ENCODE peak calls at places on chromosome 3, in nine cellular contexts. One of them, this sample, is unnamed.

GRCh38 chr3:123739754-123740153 is 144.4 kb downstream of the MYLK start:
- DNase-seq in transverse colon: peak; percentile 42
- DNase-seq in body of pancreas: no peak
- DNase-seq in left ventricle myocardium inferior: no peak
- DNase-seq in H9: no peak
- DNase-seq in uterus: no peak
- DNase-seq in lung: no peak
- DNase-seq in ovary: no peak
- DNase-seq in PC-9: no peak
- DNase-seq in this sample: no peak

GRCh38 chr3:150237490-150237889 is 170.6 kb upstream of the TSC22D2 start:
- DNase-seq in transverse colon: no peak
- DNase-seq in body of pancreas: no peak
- DNase-seq in left ventricle myocardium inferior: no peak
- DNase-seq in H9: no peak
- DNase-seq in uterus: peak; percentile 71
- DNase-seq in lung: no peak
- DNase-seq in ovary: no peak
- DNase-seq in PC-9: peak; percentile 85
- DNase-seq in this sample: no peak

GRCh38 chr3:188914556-188914955 is 257.2 kb upstream of the TPRG1 start:
- DNase-seq in transverse colon: no peak
- DNase-seq in body of pancreas: no peak
- DNase-seq in left ventricle myocardium inferior: no peak
- DNase-seq in H9: no peak
- DNase-seq in uterus: no peak
- DNase-seq in lung: no peak
- DNase-seq in ovary: no peak
- DNase-seq in PC-9: no peak
- DNase-seq in this sample: no peak

GRCh38 chr3:13348671-13349396 is 71.3 kb downstream of the NUP210 start:
- DNase-seq in transverse colon: no peak
- DNase-seq in body of pancreas: no peak
- DNase-seq in left ventricle myocardium inferior: no peak
- DNase-seq in H9: peak; percentile 67
- DNase-seq in uterus: no peak
- DNase-seq in lung: no peak
- DNase-seq in ovary: no peak
- DNase-seq in PC-9: no peak
- DNase-seq in this sample: no peak

GRCh38 chr3:127606981-127607595 is 8.9 kb downstream of the MCM2 start:
- DNase-seq in transverse colon: no peak
- DNase-seq in body of pancreas: no peak
- DNase-seq in left ventricle myocardium inferior: no peak
- DNase-seq in H9: no peak
- DNase-seq in uterus: no peak
- DNase-seq in lung: no peak
- DNase-seq in ovary: no peak
- DNase-seq in PC-9: no peak
- DNase-seq in this sample: no peak

GRCh38 chr3:141876891-141877561 is 583 bp downstream of the ATP1B3 start:
- DNase-seq in transverse colon: peak; percentile 65
- DNase-seq in body of pancreas: peak; percentile 38
- DNase-seq in left ventricle myocardium inferior: peak; percentile 39
- DNase-seq in H9: peak; percentile 29
- DNase-seq in uterus: peak; percentile 59
- DNase-seq in lung: peak; percentile 70
- DNase-seq in ovary: peak; percentile 62
- DNase-seq in PC-9: no peak
- DNase-seq in this sample: peak; percentile 54

GRCh38 chr3:112074616-112075497 is 11.3 kb upstream of the C3orf52 start:
- DNase-seq in transverse colon: peak; percentile 60
- DNase-seq in body of pancreas: peak; percentile 68
- DNase-seq in left ventricle myocardium inferior: no peak
- DNase-seq in H9: peak; percentile 44
- DNase-seq in uterus: no peak
- DNase-seq in lung: peak; percentile 64
- DNase-seq in ovary: no peak
- DNase-seq in PC-9: peak; percentile 100
- DNase-seq in this sample: no peak

GRCh38 chr3:141863497-141863896 is 12.9 kb upstream of the ATP1B3 start:
- DNase-seq in transverse colon: no peak
- DNase-seq in body of pancreas: no peak
- DNase-seq in left ventricle myocardium inferior: no peak
- DNase-seq in H9: no peak
- DNase-seq in uterus: no peak
- DNase-seq in lung: no peak
- DNase-seq in ovary: no peak
- DNase-seq in PC-9: no peak
- DNase-seq in this sample: no peak

GRCh38 chr3:144362126-144362525 is 390.5 kb downstream of the DIPK2A start:
- DNase-seq in transverse colon: no peak
- DNase-seq in body of pancreas: no peak
- DNase-seq in left ventricle myocardium inferior: no peak
- DNase-seq in H9: no peak
- DNase-seq in uterus: no peak
- DNase-seq in lung: no peak
- DNase-seq in ovary: no peak
- DNase-seq in PC-9: peak; percentile 81
- DNase-seq in this sample: no peak

GRCh38 chr3:107143206-107143605 is 234.0 kb upstream of the CCDC54 start:
- DNase-seq in transverse colon: no peak
- DNase-seq in body of pancreas: no peak
- DNase-seq in left ventricle myocardium inferior: no peak
- DNase-seq in H9: no peak
- DNase-seq in uterus: no peak
- DNase-seq in lung: no peak
- DNase-seq in ovary: no peak
- DNase-seq in PC-9: no peak
- DNase-seq in this sample: no peak

GRCh38 chr3:78878789-78879515 is 888.8 kb downstream of the ROBO1 start:
- DNase-seq in transverse colon: no peak
- DNase-seq in body of pancreas: no peak
- DNase-seq in left ventricle myocardium inferior: no peak
- DNase-seq in H9: no peak
- DNase-seq in uterus: no peak
- DNase-seq in lung: no peak
- DNase-seq in ovary: no peak
- DNase-seq in PC-9: no peak
- DNase-seq in this sample: no peak

GRCh38 chr3:129441215-129441614 is 1.2 kb downstream of the IFT122 start:
- DNase-seq in transverse colon: no peak
- DNase-seq in body of pancreas: no peak
- DNase-seq in left ventricle myocardium inferior: no peak
- DNase-seq in H9: no peak
- DNase-seq in uterus: no peak
- DNase-seq in lung: no peak
- DNase-seq in ovary: no peak
- DNase-seq in PC-9: no peak
- DNase-seq in this sample: no peak

GRCh38 chr3:123287962-123288302 is 86.2 kb downstream of the SEC22A start:
- DNase-seq in transverse colon: no peak
- DNase-seq in body of pancreas: no peak
- DNase-seq in left ventricle myocardium inferior: no peak
- DNase-seq in H9: no peak
- DNase-seq in uterus: no peak
- DNase-seq in lung: no peak
- DNase-seq in ovary: no peak
- DNase-seq in PC-9: no peak
- DNase-seq in this sample: no peak

GRCh38 chr3:49004352-49005297 is 2.6 kb upstream of the WDR6 start:
- DNase-seq in transverse colon: peak; percentile 73
- DNase-seq in body of pancreas: no peak
- DNase-seq in left ventricle myocardium inferior: no peak
- DNase-seq in H9: no peak
- DNase-seq in uterus: no peak
- DNase-seq in lung: no peak
- DNase-seq in ovary: peak; percentile 58
- DNase-seq in PC-9: no peak
- DNase-seq in this sample: no peak

GRCh38 chr3:127688022-127688415 is 15.3 kb downstream of the ABTB1 start:
- DNase-seq in transverse colon: peak; percentile 3
- DNase-seq in body of pancreas: peak; percentile 1
- DNase-seq in left ventricle myocardium inferior: peak; percentile 0
- DNase-seq in H9: peak; percentile 17
- DNase-seq in uterus: no peak
- DNase-seq in lung: no peak
- DNase-seq in ovary: no peak
- DNase-seq in PC-9: no peak
- DNase-seq in this sample: no peak

DNA sequence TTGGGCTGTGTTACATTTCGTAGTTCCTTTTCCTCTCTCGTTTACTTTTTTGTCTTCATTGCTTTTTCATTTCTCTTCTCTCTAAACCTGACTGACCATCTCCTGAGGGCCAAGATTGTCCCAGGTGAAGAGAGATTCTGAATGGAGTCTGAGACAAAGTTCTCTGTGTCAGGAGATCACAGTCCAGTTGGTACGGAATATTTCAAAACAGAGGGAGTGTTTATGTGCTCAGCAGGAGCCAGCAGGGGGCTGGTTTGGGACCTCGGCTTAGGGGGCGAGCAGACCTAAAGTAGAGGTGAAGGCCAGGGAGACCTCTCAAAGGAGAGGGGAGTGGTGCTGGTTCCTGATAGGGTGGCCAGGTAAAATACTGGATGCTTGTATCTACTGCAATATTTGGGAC is 5.9 kb upstream of the KCTD6 start:
- DNase-seq in transverse colon: no peak
- DNase-seq in body of pancreas: no peak
- DNase-seq in left ventricle myocardium inferior: no peak
- DNase-seq in H9: no peak
- DNase-seq in uterus: no peak
- DNase-seq in lung: no peak
- DNase-seq in ovary: no peak
- DNase-seq in PC-9: no peak
- DNase-seq in this sample: no peak
- TF ChIP-seq CTCF in transverse colon: no peak
- TF ChIP-seq CTCF in body of pancreas: no peak
- TF ChIP-seq CTCF in left ventricle myocardium inferior: no peak
- TF ChIP-seq CTCF in H9: no peak
- TF ChIP-seq CTCF in uterus: no peak
- TF ChIP-seq CTCF in lung: no peak
- TF ChIP-seq CTCF in ovary: no peak
- TF ChIP-seq CTCF in PC-9: no peak
- TF ChIP-seq CTCF in this sample: no peak

GRCh38 chr3:53303957-53304356 is 43.4 kb downstream of the DCP1A start:
- DNase-seq in transverse colon: no peak
- DNase-seq in body of pancreas: no peak
- DNase-seq in left ventricle myocardium inferior: no peak
- DNase-seq in H9: no peak
- DNase-seq in uterus: no peak
- DNase-seq in lung: no peak
- DNase-seq in ovary: no peak
- DNase-seq in PC-9: no peak
- DNase-seq in this sample: no peak
- H3K27ac ChIP-seq in transverse colon: no peak overlapping the region
- H3K27ac ChIP-seq in body of pancreas: peak overlapping the region; percentile 0
- H3K27ac ChIP-seq in left ventricle myocardium inferior: peak overlapping the region; percentile 82
- H3K27ac ChIP-seq in H9: no peak overlapping the region
- H3K27ac ChIP-seq in uterus: peak overlapping the region; percentile 19
- H3K27ac ChIP-seq in lung: peak overlapping the region; percentile 40
- H3K27ac ChIP-seq in ovary: no peak overlapping the region
- H3K27ac ChIP-seq in PC-9: no peak overlapping the region
- H3K27ac ChIP-seq in this sample: peak overlapping the region; percentile 59

DNA sequence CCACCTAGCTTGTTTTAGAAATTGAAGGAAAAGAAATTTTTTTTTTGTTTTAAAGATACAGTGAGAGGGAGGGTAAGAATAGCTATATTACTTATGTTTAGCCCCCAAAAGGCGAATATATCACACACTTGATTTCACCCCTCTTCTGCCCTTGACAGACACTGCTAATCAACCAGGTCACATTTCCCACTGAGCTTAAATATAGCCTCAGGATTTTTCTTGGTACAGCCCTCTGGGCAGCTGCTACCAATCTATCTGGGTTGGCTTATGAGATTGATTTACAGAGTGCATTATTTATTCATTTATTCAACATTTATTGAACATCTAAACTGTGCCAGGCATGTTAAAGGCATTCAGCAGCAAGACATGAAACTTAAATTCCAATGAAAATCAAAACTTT is 183.4 kb upstream of the ADAMTS9 start:
- DNase-seq in transverse colon: no peak
- DNase-seq in body of pancreas: no peak
- DNase-seq in left ventricle myocardium inferior: no peak
- DNase-seq in H9: no peak
- DNase-seq in uterus: no peak
- DNase-seq in lung: no peak
- DNase-seq in ovary: no peak
- DNase-seq in PC-9: no peak
- DNase-seq in this sample: no peak
- TF ChIP-seq CTCF in transverse colon: no peak
- TF ChIP-seq CTCF in body of pancreas: no peak
- TF ChIP-seq CTCF in left ventricle myocardium inferior: no peak
- TF ChIP-seq CTCF in H9: no peak
- TF ChIP-seq CTCF in uterus: no peak
- TF ChIP-seq CTCF in lung: no peak
- TF ChIP-seq CTCF in ovary: no peak
- TF ChIP-seq CTCF in PC-9: no peak
- TF ChIP-seq CTCF in this sample: no peak

GRCh38 chr3:18126772-18127171 is 298.4 kb downstream of the SATB1 start:
- DNase-seq in transverse colon: no peak
- DNase-seq in body of pancreas: no peak
- DNase-seq in left ventricle myocardium inferior: no peak
- DNase-seq in H9: no peak
- DNase-seq in uterus: no peak
- DNase-seq in lung: no peak
- DNase-seq in ovary: no peak
- DNase-seq in PC-9: no peak
- DNase-seq in this sample: no peak

GRCh38 chr3:18122264-18122663 is 302.9 kb downstream of the SATB1 start:
- DNase-seq in transverse colon: no peak
- DNase-seq in body of pancreas: no peak
- DNase-seq in left ventricle myocardium inferior: no peak
- DNase-seq in H9: no peak
- DNase-seq in uterus: no peak
- DNase-seq in lung: no peak
- DNase-seq in ovary: no peak
- DNase-seq in PC-9: no peak
- DNase-seq in this sample: no peak

GRCh38 chr3:18124501-18124900 is 300.6 kb downstream of the SATB1 start:
- DNase-seq in transverse colon: no peak
- DNase-seq in body of pancreas: no peak
- DNase-seq in left ventricle myocardium inferior: no peak
- DNase-seq in H9: no peak
- DNase-seq in uterus: no peak
- DNase-seq in lung: no peak
- DNase-seq in ovary: no peak
- DNase-seq in PC-9: peak; percentile 58
- DNase-seq in this sample: no peak

GRCh38 chr3:18127181-18127863 is 297.8 kb downstream of the SATB1 start:
- DNase-seq in transverse colon: no peak
- DNase-seq in body of pancreas: no peak
- DNase-seq in left ventricle myocardium inferior: no peak
- DNase-seq in H9: no peak
- DNase-seq in uterus: no peak
- DNase-seq in lung: no peak
- DNase-seq in ovary: no peak
- DNase-seq in PC-9: no peak
- DNase-seq in this sample: no peak

DNA sequence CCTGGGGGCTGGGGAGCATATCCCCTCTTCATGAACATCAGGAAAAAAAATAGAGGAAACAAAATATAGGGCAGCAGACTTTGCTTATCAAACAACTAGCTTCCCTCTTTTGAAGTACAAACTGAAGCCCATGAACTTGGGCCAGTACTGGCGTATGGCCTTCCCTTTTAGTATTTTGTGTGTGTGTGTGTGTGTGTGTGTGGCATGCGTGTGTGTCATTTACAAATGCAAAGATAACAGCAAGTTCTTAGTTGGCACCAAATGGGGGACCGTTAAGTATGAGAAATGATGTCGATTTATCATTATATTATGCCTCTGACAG is 297.3 kb downstream of the SATB1 start:
- DNase-seq in transverse colon: no peak
- DNase-seq in body of pancreas: no peak
- DNase-seq in left ventricle myocardium inferior: no peak
- DNase-seq in H9: no peak
- DNase-seq in uterus: no peak
- DNase-seq in lung: no peak
- DNase-seq in ovary: no peak
- DNase-seq in PC-9: no peak
- DNase-seq in this sample: no peak
- H3K27ac ChIP-seq in transverse colon: no peak overlapping the region
- H3K27ac ChIP-seq in body of pancreas: no peak overlapping the region
- H3K27ac ChIP-seq in left ventricle myocardium inferior: no peak overlapping the region
- H3K27ac ChIP-seq in H9: no peak overlapping the region
- H3K27ac ChIP-seq in uterus: no peak overlapping the region
- H3K27ac ChIP-seq in lung: no peak overlapping the region
- H3K27ac ChIP-seq in ovary: no peak overlapping the region
- H3K27ac ChIP-seq in PC-9: no peak overlapping the region
- H3K27ac ChIP-seq in this sample: no peak overlapping the region

This sample was measured in tibial nerve.